ENCODE peak calls at places on chromosomes 2 and 18, in five cellular contexts. P, W, A, R and S are unnamed samples.

GRCh38 chr2:160367887-160368286 is 125.7 kb downstream of the RBMS1 start:
- DNase-seq in R (no peak), A (peak), P (peak), W (no peak), S (no peak)

GRCh38 chr2:235402444-235402843 is 91.4 kb upstream of the AGAP1 start:
- DNase-seq in R (no peak), W (no peak), P (no peak), A (no peak), S (no peak)

GRCh38 chr2:182767578-182767977 is 51.5 kb downstream of the DNAJC10 start:
- DNase-seq in R (no peak), A (peak), P (peak), W (no peak), S (no peak)

GRCh38 chr18:3122851-3123250 is 96.9 kb downstream of the MYOM1 start:
- DNase-seq in A (no peak), P (no peak), R (no peak), W (no peak), S (no peak)

GRCh38 chr2:46273919-46274318 is 23.3 kb upstream of the EPAS1 start:
- DNase-seq in P (no peak), R (no peak), A (no peak), W (no peak), S (no peak)

GRCh38 chr2:42879913-42880737 is 87.7 kb upstream of the HAAO start:
- DNase-seq in A (peak), W (no peak), R (no peak), P (no peak), S (peak)

GRCh38 chr2:1515073-1515430 is 101.8 kb downstream of the TPO start:
- DNase-seq in P (no peak), R (no peak), A (no peak), W (peak), S (no peak)

GRCh38 chr18:35573531-35573930 is 8.0 kb upstream of the GALNT1 start:
- DNase-seq in R (peak), P (no peak), W (no peak), A (no peak), S (no peak)

GRCh38 chr2:119480184-119480583 is 44.1 kb downstream of the SCTR start:
- DNase-seq in W (no peak), P (no peak), R (no peak), A (no peak), S (no peak)

GRCh38 chr18:13603304-13604019 is 122.9 kb downstream of the FAM210A start:
- DNase-seq in P (no peak), W (no peak), A (no peak), R (no peak), S (no peak)

GRCh38 chr2:6812857-6813530 is 52.7 kb downstream of the CMPK2 start:
- DNase-seq in A (no peak), R (no peak), W (no peak), P (no peak), S (no peak)

GRCh38 chr2:172693037-172693436 is 42.6 kb upstream of the RAPGEF4 start:
- DNase-seq in P (peak), W (no peak), A (peak), R (no peak), S (peak)

GRCh38 chr2:100624536-100624935 is 61.7 kb downstream of the PDCL3 start:
- DNase-seq in A (no peak), P (no peak), W (no peak), R (no peak), S (peak)

GRCh38 chr2:96404446-96405373 is 69.1 kb downstream of the NCAPH start:
- DNase-seq in A (no peak), W (peak), R (no peak), P (no peak), S (peak)

GRCh38 chr18:2304378-2305175 is 266.7 kb downstream of the METTL4 start:
- DNase-seq in W (no peak), A (peak), R (no peak), P (peak), S (no peak)

DNA sequence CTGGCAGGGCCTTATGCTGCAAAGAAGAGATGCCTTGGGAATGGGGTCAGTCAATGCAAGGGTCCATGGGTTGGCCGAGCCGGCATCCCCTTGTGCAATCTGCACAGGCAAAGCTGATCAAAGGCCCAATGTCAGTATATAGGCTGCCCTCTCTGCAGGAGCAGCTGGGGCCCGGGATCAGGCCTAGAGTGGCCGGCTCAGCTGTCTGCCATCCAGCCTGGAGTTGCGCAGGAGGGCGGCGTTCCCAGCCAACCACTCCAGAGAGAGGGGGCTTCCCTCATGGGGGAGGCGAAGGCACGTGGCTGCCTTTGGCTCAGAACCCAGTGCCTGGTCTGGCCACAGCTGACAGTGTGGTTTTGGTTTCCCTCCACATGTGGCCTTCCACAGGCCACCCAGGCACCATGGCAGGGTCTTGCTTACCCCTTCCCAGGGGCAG is 3.9 kb downstream of the INPP5D start:
- DNase-seq in P (no peak), A (no peak), R (no peak), W (no peak), S (no peak)
- H3K4me3 ChIP-seq in P (no peak), A (no peak), R (peak), W (no peak), S (no peak)

GRCh38 chr2:151771599-151772358 is 37.5 kb upstream of the NEB start:
- DNase-seq in W (no peak), A (peak), P (peak), R (no peak), S (no peak)
- H3K4me3 ChIP-seq in W (no peak), A (no peak), P (no peak), R (no peak), S (no peak)

GRCh38 chr2:176152350-176153181 is 1.2 kb downstream of the HOXD4 start:
- DNase-seq in P (no peak), A (no peak), R (no peak), W (peak), S (no peak)
- H3K4me3 ChIP-seq in P (no peak), A (no peak), R (no peak), W (no peak), S (no peak)

GRCh38 chr2:55045685-55046221 is 4.5 kb downstream of the RTN4 start:
- DNase-seq in P (no peak), R (no peak), W (no peak), A (no peak), S (no peak)
- H3K4me3 ChIP-seq in P (peak), R (no peak), W (peak), A (peak), S (no peak)

DNA sequence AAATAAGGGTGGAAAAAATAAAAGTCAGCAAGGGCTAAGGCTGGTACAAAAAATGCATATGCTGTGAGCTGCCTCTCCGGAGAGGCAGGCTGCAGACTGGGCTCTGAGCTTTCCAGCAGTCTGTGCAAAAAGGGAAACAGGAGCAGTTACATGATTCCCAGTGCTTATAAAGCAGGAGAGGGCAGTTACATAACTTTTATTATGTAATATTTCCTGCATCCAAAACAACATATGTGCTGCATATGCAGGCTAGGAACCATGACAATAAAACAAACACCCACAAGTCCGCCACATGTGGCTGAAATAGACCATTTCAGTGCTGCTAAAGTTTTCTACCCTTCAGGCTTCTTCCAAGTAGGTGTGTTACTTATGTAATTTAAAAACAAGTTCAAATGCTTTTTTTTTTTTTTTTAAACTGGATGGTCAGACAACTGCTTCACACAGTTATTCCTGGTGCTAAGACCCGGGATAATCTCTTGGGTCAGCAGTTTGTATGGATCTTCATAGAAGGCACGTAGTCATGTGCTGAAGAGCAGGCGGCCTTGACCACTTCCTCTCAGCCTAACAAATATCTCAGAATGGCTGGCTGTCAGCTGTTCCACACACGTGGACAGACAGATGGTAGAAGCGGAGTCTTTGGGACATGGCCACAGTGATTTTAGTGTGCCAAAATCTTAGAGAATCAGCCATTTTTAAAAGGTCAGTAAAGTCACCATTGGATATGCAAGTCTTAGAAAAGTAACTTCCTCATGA is 43.5 kb downstream of the ARMC9 start:
- DNase-seq in A (peak), P (no peak), R (no peak), W (no peak), S (peak)
- H3K4me3 ChIP-seq in A (no peak), P (no peak), R (no peak), W (no peak), S (no peak)